ENCODE peak calls at places on chromosomes 16 and 17, in four cellular contexts. X is GM23248, Q is psoas muscle, W is mammary epithelial cell. N is an unnamed sample.
A peak's percentile ranks its signal among the peaks of the same experiment; 100 is the strongest.

GRCh38 chr17:37833237-37833859 is 88.5 kb upstream of the HNF1B start:
- DNase-seq in X (no peak), Q (no peak), W (no peak), N (no peak)

GRCh38 chr17:62859146-62859545 is 51.0 kb upstream of the MARCHF10 start:
- DNase-seq in X (peak; percentile 77), Q (no peak), W (no peak), N (peak; percentile 30)

GRCh38 chr17:4426499-4427208 is 7.1 kb upstream of the SPNS3 start:
- DNase-seq in X (no peak), Q (no peak), W (no peak), N (no peak)

GRCh38 chr17:49438439-49438861 is 23.8 kb upstream of the PHB1 start:
- DNase-seq in X (no peak), Q (no peak), W (no peak), N (no peak)

GRCh38 chr17:29091591-29092291 is 48.8 kb downstream of the PIPOX start:
- DNase-seq in X (no peak), Q (no peak), W (no peak), N (no peak)

GRCh38 chr17:17021194-17021863 is 20.9 kb upstream of the MPRIP start:
- DNase-seq in X (peak; percentile 86), Q (peak; percentile 50), W (no peak), N (peak; percentile 69)

GRCh38 chr17:76138234-76138895 is 2.7 kb downstream of the FOXJ1 start:
- DNase-seq in X (no peak), Q (no peak), W (no peak), N (no peak)

GRCh38 chr17:37743875-37744632 is 805 bp downstream of the HNF1B start:
- DNase-seq in X (no peak), Q (no peak), W (no peak), N (no peak)

GRCh38 chr17:1324201-1324750 is 44.8 kb downstream of the TRARG1 start:
- DNase-seq in X (no peak), Q (no peak), W (no peak), N (no peak)

GRCh38 chr16:31135535-31136286 is at the start of gene PRSS8:
- DNase-seq in X (no peak), Q (no peak), W (peak; percentile 68), N (no peak)

GRCh38 chr17:81518113-81518784 is 5.7 kb upstream of the ACTG1 start:
- DNase-seq in X (peak; percentile 52), Q (peak; percentile 12), W (no peak), N (no peak)

GRCh38 chr17:81518785-81519283 is 6.2 kb upstream of the ACTG1 start:
- DNase-seq in X (peak; percentile 79), Q (peak; percentile 50), W (peak; percentile 49), N (no peak)

GRCh38 chr17:81522491-81523125 is 5.6 kb upstream of the FSCN2 start:
- DNase-seq in X (no peak), Q (no peak), W (no peak), N (no peak)

GRCh38 chr17:81519284-81520020 is 6.9 kb upstream of the ACTG1 start:
- DNase-seq in X (peak; percentile 59), Q (peak; percentile 52), W (peak; percentile 40), N (no peak)

DNA sequence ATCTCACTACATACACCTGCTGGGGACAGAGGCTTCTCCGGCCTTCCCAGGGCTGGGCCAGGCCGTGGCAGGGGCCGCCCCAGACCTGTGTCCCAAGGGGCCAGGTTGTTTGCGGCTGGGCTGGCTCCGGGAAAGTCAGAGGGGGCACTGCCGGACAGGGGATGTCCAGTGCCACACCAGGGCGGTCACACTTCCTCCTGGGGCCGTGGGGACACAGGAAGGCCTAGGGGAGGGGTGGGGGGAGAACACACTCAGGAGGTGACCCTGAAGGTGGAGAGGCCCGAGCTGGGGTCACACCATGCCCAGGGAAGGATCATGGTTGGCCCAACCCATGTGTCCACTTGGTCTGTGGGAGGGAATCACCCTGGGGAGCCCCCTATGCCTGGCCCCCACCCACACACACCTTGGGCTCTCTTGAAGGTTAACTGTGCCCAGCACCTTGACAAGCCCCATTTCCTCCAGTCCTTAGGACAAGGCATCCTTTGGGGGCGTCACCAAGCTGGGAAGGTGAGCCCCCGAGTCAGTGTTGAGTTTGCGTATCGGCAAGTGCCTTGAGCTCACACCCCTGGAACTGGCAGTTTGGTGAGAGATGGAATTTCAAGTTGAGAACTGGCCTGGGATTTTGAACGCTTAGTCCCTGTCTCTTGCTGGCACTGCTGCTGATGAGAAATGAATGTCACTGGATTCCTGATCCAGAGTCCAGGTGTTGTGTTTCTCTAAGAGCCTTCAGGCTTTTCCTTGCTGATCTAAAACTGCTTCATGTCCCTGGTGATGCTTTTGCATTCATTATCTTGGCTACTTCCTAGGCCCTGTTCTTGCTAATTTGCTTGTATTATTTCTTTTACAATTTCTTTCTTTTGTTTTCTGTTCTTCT is 7.7 kb upstream of the ACTG1 start:
- DNase-seq in X (no peak), Q (peak; percentile 20), W (no peak), N (no peak)
- H3K4me3 ChIP-seq in X (no peak overlapping the region), Q (no peak overlapping the region), W (peak overlapping the region; percentile 48), N (no peak overlapping the region)

GRCh38 chr17:82959990-82960418 is 119.4 kb upstream of the METRNL start:
- DNase-seq in X (no peak), Q (peak; percentile 8), W (no peak), N (no peak)

GRCh38 chr17:82957469-82957795 is 117.6 kb upstream of the ZNF750 start:
- DNase-seq in X (no peak), Q (peak; percentile 4), W (no peak), N (no peak)

GRCh38 chr17:82960419-82961271 is 118.8 kb upstream of the METRNL start:
- DNase-seq in X (no peak), Q (no peak), W (no peak), N (no peak)

GRCh38 chr17:82957961-82958491 is 118.2 kb upstream of the ZNF750 start:
- DNase-seq in X (no peak), Q (peak; percentile 10), W (no peak), N (no peak)

GRCh38 chr17:82959242-82959930 is 119.6 kb upstream of the ZNF750 start:
- DNase-seq in X (no peak), Q (peak; percentile 10), W (no peak), N (no peak)
- H3K9me3 ChIP-seq in X (no peaks in the 10 kb centered on the region), Q (no peaks in the 10 kb centered on the region), W (peaks cover 8% of the 10 kb centered on the region), N (peaks cover 9% of the 10 kb centered on the region)

GRCh38 chr16:67648764-67649407 is 3.9 kb downstream of the CARMIL2 start:
- DNase-seq in X (no peak), Q (no peak), W (no peak), N (no peak)
- H3K27me3 ChIP-seq in X (peaks cover 46% of the 10 kb centered on the region), Q (peaks cover 82% of the 10 kb centered on the region), W (peaks cover 28% of the 10 kb centered on the region), N (no peaks in the 10 kb centered on the region)

DNA sequence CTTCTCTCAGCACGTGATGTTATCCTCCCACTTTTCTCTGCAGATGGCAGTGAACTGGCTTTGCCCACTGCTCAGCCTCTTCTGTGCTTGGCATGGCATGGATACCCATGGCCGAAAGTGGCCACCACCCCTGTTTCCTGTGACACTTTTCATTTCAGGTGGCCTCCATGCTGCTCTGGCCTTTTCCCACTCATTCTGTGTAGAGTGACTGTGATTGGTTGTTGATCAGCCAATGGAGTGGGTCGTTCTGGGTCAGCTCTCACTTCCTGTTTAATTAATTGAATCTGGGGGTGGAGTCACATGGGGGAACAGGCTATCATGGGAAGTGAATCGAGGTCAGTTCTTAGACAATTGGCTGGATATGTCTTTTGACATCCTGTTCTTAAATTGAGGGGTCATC is 350.1 kb upstream of the EEF2KMT start:
- DNase-seq in X (no peak), Q (no peak), W (no peak), N (no peak)
- H3K4me3 ChIP-seq in X (no peak overlapping the region), Q (no peak overlapping the region), W (no peak overlapping the region), N (no peak overlapping the region)

DNA sequence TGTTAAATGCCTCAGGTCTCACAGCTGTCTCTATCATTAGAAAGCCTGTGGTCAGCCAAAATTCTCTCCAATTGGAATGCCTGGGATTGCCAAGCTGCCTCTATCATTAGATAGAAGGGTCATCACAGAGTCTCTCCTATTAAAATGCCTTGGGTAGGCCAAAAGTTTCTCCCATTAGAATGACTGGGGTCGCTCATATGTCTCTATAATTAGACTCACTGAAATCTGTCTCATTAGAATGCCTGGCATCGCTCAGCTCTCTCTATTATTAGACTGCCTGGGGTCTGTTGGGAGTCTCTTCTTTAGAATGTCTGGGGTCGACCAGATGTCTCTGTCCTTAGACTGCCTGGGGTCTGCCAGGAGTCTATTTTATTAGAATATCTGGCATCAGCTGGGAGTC is 2265.1 kb downstream of the TP53TG3F start:
- DNase-seq in X (no peak), Q (no peak), W (no peak), N (no peak)
- H3K9me3 ChIP-seq in X (no peaks in the 10 kb centered on the region), Q (no peaks in the 10 kb centered on the region), W (peaks cover 24% of the 10 kb centered on the region), N (no peaks in the 10 kb centered on the region)

DNA sequence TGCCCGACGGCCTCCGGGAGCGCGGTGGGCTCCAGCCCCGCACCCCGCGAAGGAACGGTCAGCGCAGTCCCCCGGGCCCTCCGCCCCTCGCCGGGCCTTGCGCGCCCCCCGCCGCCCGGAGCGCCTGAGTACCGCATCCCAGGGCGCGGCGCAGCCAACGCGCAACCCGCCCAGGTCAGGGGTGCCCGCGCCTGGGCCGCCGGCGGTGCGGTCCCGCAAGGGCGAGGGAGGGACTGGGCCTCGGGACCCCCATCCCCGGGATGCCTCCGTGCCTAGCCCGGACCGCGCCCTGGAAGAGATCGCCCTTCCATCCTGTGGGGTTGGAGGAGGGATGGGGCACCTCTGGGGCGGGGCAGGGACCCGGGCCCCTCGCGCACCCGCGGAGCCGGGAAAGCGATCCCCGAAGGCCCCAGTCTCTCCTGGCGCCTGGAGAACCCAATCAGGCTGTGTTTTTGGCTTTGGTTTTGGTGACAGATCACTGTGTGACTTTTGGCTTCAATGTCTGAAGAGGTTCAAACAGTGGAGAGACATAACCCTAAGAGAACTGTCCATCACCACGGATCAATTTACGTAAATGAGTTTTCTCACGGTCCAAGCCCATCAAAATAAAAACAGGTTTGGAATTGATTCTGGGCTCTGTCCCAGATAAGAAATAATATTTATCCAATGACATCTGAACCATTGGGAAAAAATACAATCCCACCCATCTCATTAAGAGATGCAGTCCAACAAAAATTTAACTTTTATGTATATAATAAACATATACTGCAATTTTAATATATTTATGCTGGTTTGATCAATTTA is 17.8 kb downstream of the ENPP7 start:
- DNase-seq in X (no peak), Q (no peak), W (no peak), N (no peak)
- H3K27me3 ChIP-seq in X (peaks cover 56% of the 10 kb centered on the region), Q (peaks cover 71% of the 10 kb centered on the region), W (peaks cover 25% of the 10 kb centered on the region), N (peaks cover 2% of the 10 kb centered on the region)

GRCh38 chr17:75084039-75084660 is 3.6 kb upstream of the SLC16A5 start:
- DNase-seq in X (no peak), Q (no peak), W (no peak), N (no peak)
- H3K4me3 ChIP-seq in X (no peak overlapping the region), Q (no peak overlapping the region), W (no peak overlapping the region), N (no peak overlapping the region)